ENCODE peak calls at places on chromosome 4, in six cellular contexts. V is posterior vena cava; H is stimulated activated CD4-positive, alpha-beta T cell treated with anti-CD3 and anti-CD28 coated beads, Interleukin-4, amount 100 ng/mL, for 1 hour; T is stromal cell of bone marrow; K is GM13976; I is KG1. U is an unnamed sample.

GRCh38 chr4:153223418-153223792 is 19.2 kb downstream of the TRIM2 start:
- DNase-seq in V (no peak), T (no peak), K (no peak), I (no peak), H (no peak), U (no peak)

GRCh38 chr4:147943159-147943638 is 211.3 kb downstream of the ARHGAP10 start:
- DNase-seq in I (peak), T (no peak), H (no peak), K (peak), V (no peak), U (no peak)

GRCh38 chr4:24794916-24795665 is at the start of gene SOD3:
- DNase-seq in V (peak), T (peak), K (no peak), I (no peak), H (no peak), U (no peak)

GRCh38 chr4:8350841-8351461 is 81.4 kb downstream of the HTRA3 start:
- DNase-seq in H (no peak), K (no peak), I (no peak), V (peak), T (no peak), U (no peak)

GRCh38 chr4:17708992-17709759 is 72.2 kb downstream of the FAM184B start:
- DNase-seq in I (no peak), H (no peak), V (no peak), T (no peak), K (no peak), U (no peak)

GRCh38 chr4:148315049-148315448 is 127.2 kb downstream of the NR3C2 start:
- DNase-seq in T (no peak), V (no peak), K (no peak), I (no peak), H (no peak), U (no peak)

GRCh38 chr4:88275516-88275915 is 8.8 kb downstream of the PPM1K start:
- DNase-seq in V (no peak), H (no peak), I (peak), K (peak), T (peak), U (no peak)

GRCh38 chr4:183220246-183220645 is 99.8 kb downstream of the CLDN22 start:
- DNase-seq in K (no peak), I (no peak), T (no peak), V (no peak), H (no peak), U (no peak)

GRCh38 chr4:94714761-94715160 is 43.0 kb upstream of the BMPR1B start:
- DNase-seq in I (no peak), H (no peak), V (no peak), K (no peak), T (peak), U (no peak)

GRCh38 chr4:47221721-47222120 is 190.4 kb downstream of the GABRB1 start:
- DNase-seq in H (no peak), K (no peak), T (peak), I (no peak), V (no peak), U (no peak)

GRCh38 chr4:40124690-40125089 is 68.0 kb downstream of the N4BP2 start:
- DNase-seq in T (no peak), H (no peak), K (no peak), I (no peak), V (no peak), U (no peak)

GRCh38 chr4:146335763-146336412 is 121.5 kb downstream of the REELD1 start:
- DNase-seq in H (no peak), T (no peak), I (no peak), V (no peak), K (no peak), U (no peak)

GRCh38 chr4:11720292-11720691 is 291.6 kb upstream of the HS3ST1 start:
- DNase-seq in V (no peak), I (peak), K (peak), H (no peak), T (no peak), U (no peak)

GRCh38 chr4:176354884-176355283 is 35.1 kb downstream of the SPCS3 start:
- DNase-seq in V (no peak), T (no peak), H (no peak), K (no peak), I (no peak), U (no peak)

GRCh38 chr4:53920116-53920515 is 144.3 kb downstream of the CHIC2 start:
- DNase-seq in V (no peak), H (no peak), I (no peak), K (no peak), T (no peak), U (no peak)

GRCh38 chr4:69532886-69533506 is 37.3 kb upstream of the UGT2B4 start:
- DNase-seq in T (no peak), I (no peak), V (no peak), H (no peak), K (no peak), U (no peak)

GRCh38 chr4:87236851-87237250 is 16.4 kb upstream of the KLHL8 start:
- DNase-seq in K (no peak), V (no peak), T (no peak), H (no peak), I (no peak), U (no peak)

GRCh38 chr4:107058828-107059227 is 22.7 kb upstream of the DKK2 start:
- DNase-seq in T (no peak), H (no peak), I (no peak), V (no peak), K (no peak), U (no peak)

GRCh38 chr4:122665148-122665547 is 44.3 kb upstream of the IL21 start:
- DNase-seq in T (no peak), K (no peak), H (no peak), V (no peak), I (no peak), U (no peak)

GRCh38 chr4:88742561-88742960 is 44.9 kb upstream of the NAP1L5 start:
- DNase-seq in V (no peak), I (no peak), T (no peak), H (no peak), K (no peak), U (no peak)

GRCh38 chr4:119243868-119244267 is 31.4 kb downstream of the USP53 start:
- DNase-seq in T (no peak), V (no peak), H (no peak), I (no peak), K (no peak), U (no peak)

GRCh38 chr4:152709675-152710438 is 30.1 kb upstream of the TMEM154 start:
- DNase-seq in K (peak), I (no peak), V (no peak), H (no peak), T (no peak), U (no peak)

GRCh38 chr4:57137261-57137660 is 27.1 kb upstream of the IGFBP7 start:
- DNase-seq in V (no peak), H (no peak), T (no peak), I (no peak), K (no peak), U (no peak)

GRCh38 chr4:119659576-119659975 is 31.0 kb upstream of the PDE5A start:
- DNase-seq in K (no peak), T (no peak), V (no peak), I (no peak), H (no peak), U (no peak)

GRCh38 chr4:13108096-13108495 is 376.0 kb downstream of the RAB28 start:
- DNase-seq in H (no peak), V (no peak), I (no peak), K (no peak), T (no peak), U (no peak)

GRCh38 chr4:117447925-117448324 is 362.5 kb upstream of the TRAM1L1 start:
- DNase-seq in I (no peak), H (peak), T (no peak), V (no peak), K (no peak), U (peak)

GRCh38 chr4:171956678-171957077 is 143.5 kb downstream of the GALNTL6 start:
- DNase-seq in I (no peak), T (no peak), H (no peak), K (no peak), V (no peak), U (no peak)

GRCh38 chr4:89994176-89994873 is 99.7 kb downstream of the MMRN1 start:
- DNase-seq in T (no peak), K (no peak), V (no peak), I (no peak), H (no peak), U (no peak)

GRCh38 chr4:117156806-117157205 is 71.4 kb upstream of the TRAM1L1 start:
- DNase-seq in H (no peak), V (no peak), K (no peak), T (no peak), I (no peak), U (no peak)

GRCh38 chr4:87633239-87633638 is 16.8 kb upstream of the DMP1 start:
- DNase-seq in T (peak), K (no peak), H (no peak), V (no peak), I (no peak), U (no peak)